ENCODE peak calls at places on chromosomes 4 and X, in four cellular contexts. U is GM23248, A is fibroblast of lung, O is colonic mucosa. T is an unnamed sample.

GRCh38 chrX:13094780-13095425 is 50.5 kb upstream of the FAM9C start:
- DNase-seq in U (no peak), A (peak; percentile 39), O (no peak), T (peak; percentile 51)

GRCh38 chr4:20084488-20084887 is 167.2 kb upstream of the SLIT2 start:
- DNase-seq in U (no peak), A (no peak), O (no peak), T (no peak)

GRCh38 chr4:89590102-89590501 is 246.9 kb downstream of the SNCA start:
- DNase-seq in U (no peak), A (no peak), O (no peak), T (peak; percentile 42)

GRCh38 chr4:118213101-118213500 is 139.7 kb downstream of the PRSS12 start:
- DNase-seq in U (no peak), A (no peak), O (no peak), T (no peak)

GRCh38 chr4:40828661-40829060 is 78.9 kb downstream of the NSUN7 start:
- DNase-seq in U (no peak), A (no peak), O (no peak), T (no peak)

GRCh38 chrX:122626871-122627270 is 557.2 kb upstream of the GRIA3 start:
- DNase-seq in U (peak; percentile 43), A (no peak), O (no peak), T (no peak)

GRCh38 chr4:112938461-112939058 is 110.9 kb upstream of the ANK2 start:
- DNase-seq in U (peak; percentile 73), A (peak; percentile 71), O (no peak), T (peak; percentile 64)

GRCh38 chrX:283115-283845 is 2.1 kb downstream of the PLCXD1 start:
- DNase-seq in U (peak; percentile 94), A (peak; percentile 86), O (peak; percentile 93), T (peak; percentile 97)

GRCh38 chrX:47802589-47802988 is 34.1 kb upstream of the ZNF81 start:
- DNase-seq in U (peak; percentile 29), A (peak; percentile 9), O (no peak), T (no peak)

GRCh38 chr4:157048248-157048647 is 27.7 kb upstream of the GLRB start:
- DNase-seq in U (peak; percentile 85), A (peak; percentile 94), O (no peak), T (no peak)

GRCh38 chrX:153780678-153781427 is at the start of gene SRPK3:
- DNase-seq in U (peak; percentile 60), A (no peak), O (no peak), T (no peak)

GRCh38 chr4:90328558-90328957 is 201.4 kb downstream of the CCSER1 start:
- DNase-seq in U (peak; percentile 12), A (peak; percentile 62), O (peak; percentile 25), T (peak; percentile 42)

GRCh38 chr4:15466596-15466995 is 3.1 kb upstream of the CC2D2A start:
- DNase-seq in U (no peak), A (no peak), O (no peak), T (no peak)

GRCh38 chr4:183118585-183118984 is 19.5 kb downstream of the WWC2 start:
- DNase-seq in U (peak; percentile 94), A (peak; percentile 68), O (no peak), T (peak; percentile 70)

GRCh38 chr4:151276787-151277557 is at the start of gene PRSS48:
- DNase-seq in U (peak; percentile 64), A (peak; percentile 48), O (peak; percentile 80), T (peak; percentile 84)

GRCh38 chr4:113071811-113072210 is 22.4 kb downstream of the ANK2 start:
- DNase-seq in U (no peak), A (no peak), O (no peak), T (no peak)

GRCh38 chr4:18020145-18020670 is 1.3 kb downstream of the LCORL start:
- DNase-seq in U (peak; percentile 45), A (peak; percentile 20), O (peak; percentile 51), T (peak; percentile 18)

GRCh38 chr4:87049508-87049907 is 114.7 kb downstream of the AFF1 start:
- DNase-seq in U (no peak), A (no peak), O (no peak), T (no peak)

GRCh38 chrX:46957299-46957698 is 45.1 kb downstream of the JADE3 start:
- DNase-seq in U (no peak), A (no peak), O (no peak), T (no peak)

GRCh38 chr4:54167508-54167907 is 61.6 kb upstream of the PDGFRA start:
- DNase-seq in U (no peak), A (no peak), O (no peak), T (no peak)

GRCh38 chrX:97806238-97806637 is 922.5 kb downstream of the RPA4 start:
- DNase-seq in U (peak; percentile 3), A (peak; percentile 33), O (no peak), T (no peak)

GRCh38 chrX:39301041-39301440 is 499.8 kb downstream of the MID1IP1 start:
- DNase-seq in U (no peak), A (no peak), O (no peak), T (no peak)

GRCh38 chr4:113289736-113290135 is 240.3 kb downstream of the ANK2 start:
- DNase-seq in U (peak; percentile 59), A (peak; percentile 24), O (no peak), T (no peak)

GRCh38 chr4:67674098-67674497 is 26.9 kb downstream of the UBA6 start:
- DNase-seq in U (no peak), A (no peak), O (no peak), T (peak; percentile 2)

GRCh38 chrX:150730719-150731118 is 37.5 kb downstream of the MTMR1 start:
- DNase-seq in U (peak; percentile 89), A (peak; percentile 37), O (no peak), T (no peak)

GRCh38 chr4:134278675-134279074 is 77.1 kb upstream of the PABPC4L start:
- DNase-seq in U (no peak), A (no peak), O (no peak), T (no peak)

GRCh38 chr4:1072830-1073446 is 40.4 kb downstream of the RNF212 start:
- DNase-seq in U (peak; percentile 73), A (peak; percentile 65), O (peak; percentile 79), T (peak; percentile 65)

GRCh38 chrX:24890677-24891076 is 125.1 kb downstream of the ARX start:
- DNase-seq in U (no peak), A (no peak), O (no peak), T (no peak)

GRCh38 chrX:146614693-146615524 is 194.7 kb upstream of the CXorf51B start:
- DNase-seq in U (no peak), A (no peak), O (no peak), T (no peak)

GRCh38 chr4:43339435-43339834 is 446.9 kb downstream of the GRXCR1 start:
- DNase-seq in U (peak; percentile 85), A (peak; percentile 71), O (no peak), T (no peak)

GRCh38 chr4:183029365-183029764 is 69.7 kb upstream of the WWC2 start:
- DNase-seq in U (no peak), A (no peak), O (no peak), T (no peak)

GRCh38 chr4:86159216-86159615 is 200.6 kb downstream of the MAPK10 start:
- DNase-seq in U (no peak), A (peak; percentile 5), O (no peak), T (no peak)

GRCh38 chrX:50779694-50780093 is 34.3 kb downstream of the SHROOM4 start:
- DNase-seq in U (peak; percentile 4), A (no peak), O (no peak), T (peak; percentile 11)

GRCh38 chrX:68894513-68895338 is 65.9 kb downstream of the EFNB1 start:
- DNase-seq in U (peak; percentile 61), A (peak; percentile 47), O (peak; percentile 70), T (peak; percentile 77)

GRCh38 chrX:20664774-20665173 is 398.1 kb upstream of the RPS6KA3 start:
- DNase-seq in U (no peak), A (no peak), O (no peak), T (peak; percentile 55)

GRCh38 chr4:141565379-141566089 is 70.8 kb upstream of the IL15 start:
- DNase-seq in U (no peak), A (no peak), O (no peak), T (no peak)

GRCh38 chr4:80610845-80611244 is 275.3 kb downstream of the CFAP299 start:
- DNase-seq in U (peak; percentile 50), A (peak; percentile 73), O (peak; percentile 34), T (no peak)

GRCh38 chrX:155068165-155068564 is 2.8 kb downstream of the CMC4 start:
- DNase-seq in U (peak; percentile 80), A (peak; percentile 64), O (no peak), T (no peak)

GRCh38 chrX:1592863-1593201 is 1.4 kb downstream of the AKAP17A start:
- DNase-seq in U (peak; percentile 56), A (no peak), O (no peak), T (no peak)
- H3K9ac ChIP-seq in U (peak overlapping the region; percentile 98), A (peak overlapping the region; percentile 83), O (peak overlapping the region; percentile 92), T (peak overlapping the region; percentile 97)

GRCh38 chr4:2783790-2784189 is 9.1 kb upstream of the SH3BP2 start:
- DNase-seq in U (no peak), A (no peak), O (no peak), T (no peak)

GRCh38 chr4:2785613-2786012 is 7.3 kb upstream of the SH3BP2 start:
- DNase-seq in U (no peak), A (no peak), O (no peak), T (no peak)

GRCh38 chr4:2786794-2787229 is 6.1 kb upstream of the SH3BP2 start:
- DNase-seq in U (no peak), A (no peak), O (no peak), T (no peak)

GRCh38 chr4:2786152-2786671 is 6.7 kb upstream of the SH3BP2 start:
- DNase-seq in U (no peak), A (no peak), O (no peak), T (no peak)

DNA sequence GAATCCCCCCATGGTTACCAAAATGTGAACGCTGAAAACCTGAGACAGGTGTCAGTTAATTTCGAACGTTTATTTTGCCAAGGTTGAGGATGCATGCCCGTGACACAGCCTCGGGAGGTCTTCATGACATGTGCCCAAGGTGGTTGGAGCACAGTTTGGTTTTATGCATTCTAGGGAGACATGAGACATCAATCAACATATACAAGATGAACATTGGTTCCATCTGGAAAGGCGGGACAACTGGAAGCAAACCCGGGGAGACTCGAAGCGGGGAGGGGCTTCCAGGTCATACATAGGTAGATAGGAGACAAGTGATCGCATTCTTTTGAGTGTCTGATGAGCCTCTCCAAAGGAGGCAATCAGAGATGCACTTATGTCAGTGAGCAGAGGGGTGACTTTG is 11.0 kb upstream of the SH3BP2 start:
- DNase-seq in U (no peak), A (no peak), O (no peak), T (no peak)
- H3K4me1 ChIP-seq in U (no peaks in the 10 kb centered on the region), A (no peaks in the 10 kb centered on the region), O (no peaks in the 10 kb centered on the region), T (no peaks in the 10 kb centered on the region)

DNA sequence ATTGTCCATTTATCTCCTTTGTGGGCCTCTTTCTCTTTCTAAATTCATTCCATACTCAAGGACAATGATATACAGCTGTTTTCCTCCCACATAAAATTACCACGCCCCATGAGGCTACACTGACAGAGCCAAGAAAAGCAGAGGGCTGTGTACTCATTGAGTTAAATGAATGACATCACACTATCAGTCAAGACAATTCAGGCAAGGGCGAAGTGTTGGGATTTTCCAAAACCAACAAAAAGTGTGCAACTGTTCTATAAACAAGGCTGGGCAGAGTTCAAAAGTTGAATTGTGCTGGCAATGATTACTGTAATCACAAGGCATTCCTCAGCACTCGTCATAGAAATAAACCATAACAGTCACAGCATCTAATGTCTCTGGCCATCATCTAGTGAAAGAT is 799.6 kb upstream of the DIAPH2 start:
- DNase-seq in U (no peak), A (peak; percentile 97), O (peak; percentile 36), T (no peak)
- H3K9ac ChIP-seq in U (no peak overlapping the region), A (no peak overlapping the region), O (no peak overlapping the region), T (no peak overlapping the region)

DNA sequence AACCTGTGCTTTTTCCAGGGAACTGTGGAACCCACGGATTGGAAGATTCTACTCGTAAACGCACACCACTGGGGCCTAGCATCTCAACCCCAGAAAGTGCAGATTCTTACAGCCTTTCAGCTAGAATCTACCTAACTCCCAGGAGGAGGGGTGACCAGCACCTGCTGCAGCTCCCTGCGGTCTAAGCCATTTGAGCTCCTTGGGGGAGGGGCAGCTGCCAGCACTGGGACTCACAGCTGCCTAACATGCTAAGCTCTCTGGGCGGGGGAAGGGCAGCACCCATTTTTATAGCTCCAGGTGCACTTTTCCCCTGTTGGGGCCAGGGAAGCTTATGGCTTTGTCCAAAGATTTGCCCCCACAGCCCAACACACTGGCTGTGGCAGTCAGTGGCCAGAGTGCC is 595.7 kb upstream of the EPHA5 start:
- DNase-seq in U (no peak), A (no peak), O (no peak), T (peak; percentile 42)
- H3K4me1 ChIP-seq in U (no peaks in the 10 kb centered on the region), A (no peaks in the 10 kb centered on the region), O (no peaks in the 10 kb centered on the region), T (no peaks in the 10 kb centered on the region)

T was measured in neural progenitor cell.